ENCODE peak calls at places on chromosome 20, in seven cellular contexts. One of them, this sample, is unnamed.

GRCh38 chr20:57501461-57502330 is 23.2 kb downstream of the CTCFL start:
- DNase-seq in Daoy: peak
- DNase-seq in HT1080: peak
- DNase-seq in WTC11: no peak
- DNase-seq in EH: peak
- DNase-seq in SHP77 treated with DMSO at 0.1 percent for 48 hours: no peak
- DNase-seq in germinal center: no peak
- DNase-seq in this sample: no peak

GRCh38 chr20:13671500-13672288 is 33.0 kb upstream of the TASP1 start:
- DNase-seq in germinal center: no peak
- DNase-seq in Daoy: no peak
- DNase-seq in HT1080: no peak
- DNase-seq in WTC11: no peak
- DNase-seq in SHP77 treated with DMSO at 0.1 percent for 48 hours: no peak
- DNase-seq in EH: peak
- DNase-seq in this sample: no peak

GRCh38 chr20:8633366-8633765 is 435.5 kb upstream of the PLCB4 start:
- DNase-seq in HT1080: peak
- DNase-seq in SHP77 treated with DMSO at 0.1 percent for 48 hours: no peak
- DNase-seq in WTC11: no peak
- DNase-seq in Daoy: peak
- DNase-seq in EH: peak
- DNase-seq in germinal center: no peak
- DNase-seq in this sample: no peak

GRCh38 chr20:47318027-47318595 is 38.4 kb downstream of the ZMYND8 start:
- DNase-seq in SHP77 treated with DMSO at 0.1 percent for 48 hours: no peak
- DNase-seq in germinal center: no peak
- DNase-seq in HT1080: no peak
- DNase-seq in EH: peak
- DNase-seq in WTC11: peak
- DNase-seq in Daoy: peak
- DNase-seq in this sample: no peak

GRCh38 chr20:50387996-50388332 is 122.2 kb upstream of the PTPN1 start:
- DNase-seq in HT1080: peak
- DNase-seq in WTC11: no peak
- DNase-seq in germinal center: no peak
- DNase-seq in SHP77 treated with DMSO at 0.1 percent for 48 hours: no peak
- DNase-seq in EH: peak
- DNase-seq in Daoy: peak
- DNase-seq in this sample: no peak

GRCh38 chr20:57966609-57967008 is 256.8 kb upstream of the PMEPA1 start:
- DNase-seq in EH: no peak
- DNase-seq in HT1080: peak
- DNase-seq in Daoy: peak
- DNase-seq in germinal center: no peak
- DNase-seq in SHP77 treated with DMSO at 0.1 percent for 48 hours: no peak
- DNase-seq in WTC11: no peak
- DNase-seq in this sample: no peak

GRCh38 chr20:9532069-9532809 is 17.8 kb downstream of the LAMP5 start:
- DNase-seq in EH: peak
- DNase-seq in HT1080: peak
- DNase-seq in WTC11: no peak
- DNase-seq in Daoy: peak
- DNase-seq in germinal center: no peak
- DNase-seq in SHP77 treated with DMSO at 0.1 percent for 48 hours: no peak
- DNase-seq in this sample: no peak

GRCh38 chr20:4341804-4342560 is 326.6 kb upstream of the RNF24 start:
- DNase-seq in WTC11: no peak
- DNase-seq in EH: peak
- DNase-seq in Daoy: peak
- DNase-seq in germinal center: no peak
- DNase-seq in SHP77 treated with DMSO at 0.1 percent for 48 hours: no peak
- DNase-seq in HT1080: peak
- DNase-seq in this sample: no peak

GRCh38 chr20:951384-952169 is 35.4 kb upstream of the ANGPT4 start:
- DNase-seq in SHP77 treated with DMSO at 0.1 percent for 48 hours: no peak
- DNase-seq in Daoy: no peak
- DNase-seq in WTC11: no peak
- DNase-seq in HT1080: no peak
- DNase-seq in germinal center: no peak
- DNase-seq in EH: no peak
- DNase-seq in this sample: no peak

GRCh38 chr20:13022401-13023170 is 13.8 kb downstream of the SPTLC3 start:
- DNase-seq in germinal center: no peak
- DNase-seq in EH: no peak
- DNase-seq in HT1080: peak
- DNase-seq in Daoy: peak
- DNase-seq in SHP77 treated with DMSO at 0.1 percent for 48 hours: no peak
- DNase-seq in WTC11: no peak
- DNase-seq in this sample: no peak

GRCh38 chr20:11553603-11554002 is 364.1 kb upstream of the BTBD3 start:
- DNase-seq in EH: peak
- DNase-seq in HT1080: peak
- DNase-seq in SHP77 treated with DMSO at 0.1 percent for 48 hours: peak
- DNase-seq in germinal center: no peak
- DNase-seq in Daoy: peak
- DNase-seq in WTC11: no peak
- DNase-seq in this sample: no peak

GRCh38 chr20:6533828-6534388 is 233.6 kb upstream of the BMP2 start:
- DNase-seq in Daoy: peak
- DNase-seq in WTC11: no peak
- DNase-seq in SHP77 treated with DMSO at 0.1 percent for 48 hours: no peak
- DNase-seq in HT1080: peak
- DNase-seq in germinal center: no peak
- DNase-seq in EH: peak
- DNase-seq in this sample: peak

GRCh38 chr20:54475334-54476287 is at the start of gene DOK5:
- DNase-seq in germinal center: no peak
- DNase-seq in EH: no peak
- DNase-seq in WTC11: peak
- DNase-seq in Daoy: peak
- DNase-seq in HT1080: no peak
- DNase-seq in SHP77 treated with DMSO at 0.1 percent for 48 hours: no peak
- DNase-seq in this sample: peak

GRCh38 chr20:56875052-56875663 is 246.1 kb downstream of the TFAP2C start:
- DNase-seq in Daoy: peak
- DNase-seq in HT1080: peak
- DNase-seq in germinal center: no peak
- DNase-seq in SHP77 treated with DMSO at 0.1 percent for 48 hours: no peak
- DNase-seq in EH: peak
- DNase-seq in WTC11: peak
- DNase-seq in this sample: no peak

GRCh38 chr20:34874094-34874654 is 1.5 kb upstream of the GGT7 start:
- DNase-seq in WTC11: peak
- DNase-seq in EH: peak
- DNase-seq in Daoy: peak
- DNase-seq in HT1080: peak
- DNase-seq in germinal center: peak
- DNase-seq in SHP77 treated with DMSO at 0.1 percent for 48 hours: peak
- DNase-seq in this sample: peak

GRCh38 chr20:43124261-43124660 is 65.4 kb downstream of the PTPRT start:
- DNase-seq in HT1080: no peak
- DNase-seq in SHP77 treated with DMSO at 0.1 percent for 48 hours: no peak
- DNase-seq in germinal center: no peak
- DNase-seq in EH: no peak
- DNase-seq in WTC11: no peak
- DNase-seq in Daoy: no peak
- DNase-seq in this sample: no peak

GRCh38 chr20:59024111-59024530 is 4.9 kb downstream of the TUBB1 start:
- DNase-seq in germinal center: no peak
- DNase-seq in SHP77 treated with DMSO at 0.1 percent for 48 hours: no peak
- DNase-seq in Daoy: no peak
- DNase-seq in EH: no peak
- DNase-seq in HT1080: no peak
- DNase-seq in WTC11: no peak
- DNase-seq in this sample: no peak

GRCh38 chr20:14335122-14335521 is 2.3 kb downstream of the FLRT3 start:
- DNase-seq in SHP77 treated with DMSO at 0.1 percent for 48 hours: no peak
- DNase-seq in Daoy: no peak
- DNase-seq in germinal center: no peak
- DNase-seq in WTC11: no peak
- DNase-seq in HT1080: no peak
- DNase-seq in EH: no peak
- DNase-seq in this sample: no peak

GRCh38 chr20:48681201-48681881 is 146.5 kb downstream of the PREX1 start:
- DNase-seq in HT1080: no peak
- DNase-seq in Daoy: no peak
- DNase-seq in SHP77 treated with DMSO at 0.1 percent for 48 hours: no peak
- DNase-seq in WTC11: no peak
- DNase-seq in EH: no peak
- DNase-seq in germinal center: no peak
- DNase-seq in this sample: no peak

GRCh38 chr20:44600758-44601562 is 18.6 kb downstream of the PKIG start:
- DNase-seq in HT1080: no peak
- DNase-seq in SHP77 treated with DMSO at 0.1 percent for 48 hours: no peak
- DNase-seq in EH: no peak
- DNase-seq in Daoy: no peak
- DNase-seq in germinal center: no peak
- DNase-seq in WTC11: no peak
- DNase-seq in this sample: no peak

GRCh38 chr20:2872304-2873009 is 824 bp upstream of the PTPRA start:
- DNase-seq in EH: peak
- DNase-seq in Daoy: peak
- DNase-seq in germinal center: peak
- DNase-seq in HT1080: no peak
- DNase-seq in WTC11: peak
- DNase-seq in SHP77 treated with DMSO at 0.1 percent for 48 hours: peak
- DNase-seq in this sample: peak

GRCh38 chr20:53706511-53707031 is 112.9 kb upstream of the ZNF217 start:
- DNase-seq in HT1080: no peak
- DNase-seq in SHP77 treated with DMSO at 0.1 percent for 48 hours: no peak
- DNase-seq in WTC11: no peak
- DNase-seq in Daoy: peak
- DNase-seq in EH: peak
- DNase-seq in germinal center: peak
- DNase-seq in this sample: no peak

GRCh38 chr20:31661625-31662371 is 24.1 kb downstream of the COX4I2 start:
- DNase-seq in SHP77 treated with DMSO at 0.1 percent for 48 hours: peak
- DNase-seq in EH: peak
- DNase-seq in WTC11: peak
- DNase-seq in germinal center: peak
- DNase-seq in HT1080: peak
- DNase-seq in Daoy: peak
- DNase-seq in this sample: peak

This sample was measured in GM23338.